ENCODE peak calls at places on chromosomes 13 and 19, in four cellular contexts. A, Z, F and X are unnamed samples.

GRCh38 chr19:48815870-48816501 is 5.2 kb upstream of the BCAT2 start:
- DNase-seq in A (no peak), F (no peak), Z (peak), X (no peak)

GRCh38 chr19:47072323-47072722 is 23.9 kb upstream of the TMEM160 start:
- DNase-seq in Z (no peak), A (no peak), F (no peak), X (no peak)

GRCh38 chr13:73870970-73871935 is 263.0 kb downstream of the KLF12 start:
- DNase-seq in Z (peak), A (peak), F (no peak), X (peak)

GRCh38 chr13:73450583-73450982 is 391.8 kb downstream of the KLF5 start:
- DNase-seq in F (no peak), Z (no peak), A (no peak), X (no peak)

GRCh38 chr13:35770756-35771291 is 294.3 kb upstream of the MAB21L1 start:
- DNase-seq in A (no peak), F (no peak), Z (no peak), X (no peak)

GRCh38 chr13:42847891-42848663 is 66.7 kb downstream of the FAM216B start:
- DNase-seq in Z (peak), F (no peak), A (no peak), X (peak)

GRCh38 chr19:55447421-55448174 is 4.5 kb upstream of the SHISA7 start:
- DNase-seq in F (no peak), Z (peak), A (no peak), X (peak)

GRCh38 chr19:35266149-35266903 is 2.4 kb upstream of the USF2 start:
- DNase-seq in A (peak), Z (no peak), F (peak), X (no peak)

GRCh38 chr19:18913466-18913865 is 5.7 kb downstream of the COPE start:
- DNase-seq in A (no peak), F (no peak), Z (no peak), X (no peak)

GRCh38 chr13:86174632-86175031 is 375.4 kb upstream of the SLITRK6 start:
- DNase-seq in F (no peak), Z (no peak), A (no peak), X (no peak)

GRCh38 chr13:43494206-43494605 is 292.6 kb downstream of the ENOX1 start:
- DNase-seq in F (no peak), A (no peak), Z (no peak), X (no peak)

GRCh38 chr13:97308735-97309429 is 86.7 kb downstream of the MBNL2 start:
- DNase-seq in Z (no peak), A (no peak), F (no peak), X (no peak)

GRCh38 chr13:32548837-32549236 is 10.2 kb upstream of the N4BP2L2 start:
- DNase-seq in F (no peak), Z (peak), A (no peak), X (no peak)

GRCh38 chr19:58182577-58182988 is 278 bp upstream of the ZNF274 start:
- DNase-seq in Z (no peak), A (no peak), F (no peak), X (peak)

GRCh38 chr13:87676254-87677042 is 5.3 kb downstream of the SLITRK5 start:
- DNase-seq in Z (no peak), A (no peak), F (no peak), X (no peak)

GRCh38 chr13:109818136-109818535 is 31.8 kb upstream of the IRS2 start:
- DNase-seq in Z (peak), A (no peak), F (no peak), X (no peak)

GRCh38 chr19:1645299-1645698 is 7.1 kb downstream of the TCF3 start:
- DNase-seq in F (no peak), A (no peak), Z (no peak), X (no peak)

GRCh38 chr13:112934075-112934474 is 34.9 kb upstream of the MCF2L start:
- DNase-seq in Z (no peak), F (no peak), A (no peak), X (no peak)

GRCh38 chr13:23510979-23511735 is 59.1 kb upstream of the TNFRSF19 start:
- DNase-seq in Z (no peak), F (no peak), A (no peak), X (peak)

GRCh38 chr13:114108894-114109293 is 23.5 kb downstream of the RASA3 start:
- DNase-seq in Z (no peak), F (peak), A (no peak), X (no peak)

GRCh38 chr19:2779121-2779740 is 3.8 kb downstream of the SGTA start:
- DNase-seq in F (no peak), Z (no peak), A (no peak), X (no peak)

GRCh38 chr19:10420444-10421239 is at the start of gene PDE4A:
- DNase-seq in F (no peak), A (no peak), Z (no peak), X (peak)

GRCh38 chr19:10421981-10422461 is 1.7 kb downstream of the PDE4A start:
- DNase-seq in F (no peak), Z (no peak), A (no peak), X (peak)

GRCh38 chr19:10419646-10420443 is 493 bp upstream of the PDE4A start:
- DNase-seq in A (no peak), Z (no peak), F (no peak), X (peak)

GRCh38 chr19:10422846-10423245 is 2.5 kb downstream of the PDE4A start:
- DNase-seq in F (no peak), A (no peak), Z (no peak), X (no peak)

GRCh38 chr19:10421240-10421948 is 1.1 kb downstream of the PDE4A start:
- DNase-seq in Z (no peak), F (no peak), A (no peak), X (peak)
- TF ChIP-seq CTCF in Z (no peak), F (no peak), A (no peak), X (peak)

DNA sequence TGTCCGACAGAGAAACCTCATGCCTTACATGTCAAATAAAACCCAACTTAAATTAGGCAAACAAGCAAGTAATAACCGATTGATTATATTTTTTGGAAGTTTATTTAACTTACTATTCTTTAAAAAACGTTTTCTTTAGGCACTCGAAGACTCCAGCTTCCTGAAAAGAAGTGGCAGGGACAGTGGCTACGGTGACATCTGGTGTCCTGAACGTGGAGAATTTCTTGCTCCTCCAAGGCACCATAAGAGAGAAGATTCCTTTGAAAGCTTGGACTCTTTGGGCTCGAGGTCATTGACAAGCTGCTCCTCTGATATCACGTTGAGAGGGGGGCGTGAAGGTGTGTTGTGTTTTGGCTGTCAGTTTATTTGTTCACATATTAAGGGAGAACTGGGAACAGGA is 164.4 kb downstream of the LMO7 start:
- DNase-seq in Z (no peak), F (no peak), A (no peak), X (no peak)
- TF ChIP-seq CTCF in Z (no peak), F (peak), A (no peak), X (peak)

GRCh38 chr19:16088351-16088984 is 12.2 kb downstream of the TPM4 start:
- DNase-seq in Z (no peak), F (no peak), A (no peak), X (no peak)
- TF ChIP-seq CTCF in Z (peak), F (no peak), A (no peak), X (no peak)

GRCh38 chr19:44683434-44684210 is 12.3 kb downstream of the CEACAM19 start:
- DNase-seq in Z (no peak), F (no peak), A (no peak), X (no peak)
- TF ChIP-seq CTCF in Z (no peak), F (no peak), A (no peak), X (no peak)

GRCh38 chr13:57633950-57634828 is 2.6 kb downstream of the PCDH17 start:
- DNase-seq in Z (no peak), A (no peak), F (no peak), X (no peak)
- TF ChIP-seq CTCF in Z (no peak), A (no peak), F (no peak), X (no peak)

GRCh38 chr19:29118384-29118783 is 94.6 kb downstream of the UQCRFS1 start:
- DNase-seq in F (no peak), A (no peak), Z (no peak), X (no peak)

GRCh38 chr19:29117926-29118325 is 95.0 kb downstream of the UQCRFS1 start:
- DNase-seq in A (no peak), F (no peak), Z (no peak), X (no peak)

GRCh38 chr19:29121684-29122083 is 91.3 kb downstream of the UQCRFS1 start:
- DNase-seq in F (no peak), A (no peak), Z (peak), X (no peak)

GRCh38 chr19:29120471-29120870 is 92.5 kb downstream of the UQCRFS1 start:
- DNase-seq in Z (no peak), F (no peak), A (no peak), X (no peak)

GRCh38 chr19:29119582-29119981 is 93.4 kb downstream of the UQCRFS1 start:
- DNase-seq in F (no peak), A (no peak), Z (no peak), X (no peak)
- TF ChIP-seq CTCF in F (no peak), A (no peak), Z (peak), X (no peak)

GRCh38 chr19:41753159-41753558 is 2.2 kb upstream of the CEACAM6 start:
- DNase-seq in F (no peak), A (no peak), Z (peak), X (peak)
- TF ChIP-seq CTCF in F (peak), A (no peak), Z (peak), X (peak)

GRCh38 chr13:90121784-90122183 is 1225.7 kb upstream of the MIR17HG start:
- DNase-seq in F (no peak), Z (no peak), A (no peak), X (no peak)

GRCh38 chr13:90118467-90119071 is 1228.9 kb upstream of the MIR17HG start:
- DNase-seq in A (no peak), Z (no peak), F (no peak), X (peak)

GRCh38 chr13:90122531-90122930 is 1225.0 kb upstream of the MIR17HG start:
- DNase-seq in A (no peak), F (no peak), Z (no peak), X (no peak)
- TF ChIP-seq CTCF in A (no peak), F (no peak), Z (no peak), X (no peak)

GRCh38 chr19:12649941-12650340 is 16.6 kb downstream of the MAN2B1 start:
- DNase-seq in F (no peak), A (no peak), Z (no peak), X (no peak)

GRCh38 chr19:12646551-12646950 is 20.0 kb downstream of the MAN2B1 start:
- DNase-seq in A (no peak), F (no peak), Z (no peak), X (no peak)

GRCh38 chr19:12647490-12648071 is 19.0 kb downstream of the MAN2B1 start:
- DNase-seq in Z (peak), F (no peak), A (peak), X (peak)

GRCh38 chr19:12647047-12647446 is 19.5 kb downstream of the MAN2B1 start:
- DNase-seq in F (no peak), Z (no peak), A (no peak), X (no peak)

DNA sequence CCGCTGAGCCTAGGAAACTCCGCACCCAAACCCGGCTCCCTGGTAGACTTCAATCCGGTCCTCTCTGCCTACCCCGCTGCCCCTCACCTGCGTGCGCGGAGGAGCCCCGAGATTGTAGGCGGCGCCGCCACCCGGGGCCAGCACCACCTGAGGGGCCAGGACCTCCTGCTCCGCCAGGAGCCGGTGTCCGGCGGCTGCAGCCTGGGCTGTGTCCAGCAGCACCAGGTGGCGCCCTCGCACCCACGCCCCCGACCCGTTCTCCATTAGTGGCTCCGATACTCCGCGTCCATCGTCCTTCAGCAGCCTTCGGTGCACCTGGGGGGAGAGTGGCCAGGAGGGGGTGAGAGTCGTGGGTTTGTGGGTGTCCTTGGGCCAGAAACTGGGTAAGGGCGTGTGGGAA is 18.5 kb downstream of the MAN2B1 start:
- DNase-seq in Z (no peak), A (peak), F (no peak), X (no peak)
- TF ChIP-seq CTCF in Z (no peak), A (no peak), F (no peak), X (peak)